ENCODE peak calls at places on chromosomes 11 and 22, in five cellular contexts. One of them, this sample, is unnamed. For H3K4me1 and H3K36me3, the result is how much of the 10 kb centered on the place peaks cover.

GRCh38 chr11:59224419-59224928 is 11.7 kb upstream of the MPEG1 start:
- DNase-seq in heart right ventricle: peak
- DNase-seq in prostate gland: no peak
- DNase-seq in esophagus squamous epithelium: no peak
- DNase-seq in CD8-positive, alpha-beta memory T cell: no peak
- DNase-seq in this sample: no peak

GRCh38 chr22:35648066-35649025 is at the start of gene APOL6:
- DNase-seq in heart right ventricle: peak
- DNase-seq in prostate gland: peak
- DNase-seq in esophagus squamous epithelium: no peak
- DNase-seq in CD8-positive, alpha-beta memory T cell: peak
- DNase-seq in this sample: no peak

GRCh38 chr11:79413258-79413657 is 27.6 kb downstream of the TENM4 start:
- DNase-seq in heart right ventricle: peak
- DNase-seq in prostate gland: no peak
- DNase-seq in esophagus squamous epithelium: no peak
- DNase-seq in CD8-positive, alpha-beta memory T cell: no peak
- DNase-seq in this sample: peak

GRCh38 chr11:61362542-61362875 is 335 bp downstream of the TMEM138 start:
- DNase-seq in heart right ventricle: no peak
- DNase-seq in prostate gland: no peak
- DNase-seq in esophagus squamous epithelium: no peak
- DNase-seq in CD8-positive, alpha-beta memory T cell: no peak
- DNase-seq in this sample: no peak

GRCh38 chr22:35116269-35116668 is 50.3 kb downstream of the ISX start:
- DNase-seq in heart right ventricle: no peak
- DNase-seq in prostate gland: no peak
- DNase-seq in esophagus squamous epithelium: no peak
- DNase-seq in CD8-positive, alpha-beta memory T cell: no peak
- DNase-seq in this sample: no peak

GRCh38 chr11:111541209-111542061 is 915 bp downstream of the LAYN start:
- DNase-seq in heart right ventricle: peak
- DNase-seq in prostate gland: peak
- DNase-seq in esophagus squamous epithelium: no peak
- DNase-seq in CD8-positive, alpha-beta memory T cell: peak
- DNase-seq in this sample: peak

GRCh38 chr11:37770145-37770544 is 1172.1 kb upstream of the RAG2 start:
- DNase-seq in heart right ventricle: no peak
- DNase-seq in prostate gland: no peak
- DNase-seq in esophagus squamous epithelium: no peak
- DNase-seq in CD8-positive, alpha-beta memory T cell: no peak
- DNase-seq in this sample: no peak

GRCh38 chr11:85967457-85967856 is 101.4 kb downstream of the PICALM start:
- DNase-seq in heart right ventricle: no peak
- DNase-seq in prostate gland: no peak
- DNase-seq in esophagus squamous epithelium: no peak
- DNase-seq in CD8-positive, alpha-beta memory T cell: no peak
- DNase-seq in this sample: no peak

GRCh38 chr22:45212992-45213751 is 27.5 kb downstream of the KIAA0930 start:
- DNase-seq in heart right ventricle: peak
- DNase-seq in prostate gland: no peak
- DNase-seq in esophagus squamous epithelium: no peak
- DNase-seq in CD8-positive, alpha-beta memory T cell: no peak
- DNase-seq in this sample: peak

GRCh38 chr11:102263604-102264003 is 53.7 kb upstream of the BIRC3 start:
- DNase-seq in heart right ventricle: no peak
- DNase-seq in prostate gland: no peak
- DNase-seq in esophagus squamous epithelium: no peak
- DNase-seq in CD8-positive, alpha-beta memory T cell: no peak
- DNase-seq in this sample: no peak

GRCh38 chr11:45266693-45267451 is 19.3 kb downstream of the SYT13 start:
- DNase-seq in heart right ventricle: no peak
- DNase-seq in prostate gland: no peak
- DNase-seq in esophagus squamous epithelium: no peak
- DNase-seq in CD8-positive, alpha-beta memory T cell: no peak
- DNase-seq in this sample: no peak

GRCh38 chr11:71236836-71237475 is 15.4 kb downstream of the SHANK2 start:
- DNase-seq in heart right ventricle: no peak
- DNase-seq in prostate gland: no peak
- DNase-seq in esophagus squamous epithelium: no peak
- DNase-seq in CD8-positive, alpha-beta memory T cell: no peak
- DNase-seq in this sample: no peak

GRCh38 chr11:33168605-33169240 is 7.4 kb upstream of the CSTF3 start:
- DNase-seq in heart right ventricle: no peak
- DNase-seq in prostate gland: no peak
- DNase-seq in esophagus squamous epithelium: no peak
- DNase-seq in CD8-positive, alpha-beta memory T cell: no peak
- DNase-seq in this sample: no peak

GRCh38 chr11:96259053-96259837 is 83.8 kb downstream of the MAML2 start:
- DNase-seq in heart right ventricle: no peak
- DNase-seq in prostate gland: no peak
- DNase-seq in esophagus squamous epithelium: no peak
- DNase-seq in CD8-positive, alpha-beta memory T cell: no peak
- DNase-seq in this sample: no peak

GRCh38 chr22:45516923-45517675 is 14.4 kb downstream of the FBLN1 start:
- DNase-seq in heart right ventricle: no peak
- DNase-seq in prostate gland: no peak
- DNase-seq in esophagus squamous epithelium: no peak
- DNase-seq in CD8-positive, alpha-beta memory T cell: no peak
- DNase-seq in this sample: no peak

GRCh38 chr11:83724704-83725114 is 438.5 kb upstream of the CCDC90B start:
- DNase-seq in heart right ventricle: peak
- DNase-seq in prostate gland: peak
- DNase-seq in esophagus squamous epithelium: no peak
- DNase-seq in CD8-positive, alpha-beta memory T cell: no peak
- DNase-seq in this sample: no peak

GRCh38 chr22:35434061-35434750 is 34.3 kb downstream of the MCM5 start:
- DNase-seq in heart right ventricle: no peak
- DNase-seq in prostate gland: no peak
- DNase-seq in esophagus squamous epithelium: no peak
- DNase-seq in CD8-positive, alpha-beta memory T cell: no peak
- DNase-seq in this sample: no peak

GRCh38 chr22:30628491-30628890 is 7.1 kb upstream of the SLC35E4 start:
- DNase-seq in heart right ventricle: peak
- DNase-seq in prostate gland: no peak
- DNase-seq in esophagus squamous epithelium: no peak
- DNase-seq in CD8-positive, alpha-beta memory T cell: no peak
- DNase-seq in this sample: no peak

GRCh38 chr11:80593981-80594380 is 1153.2 kb upstream of the TENM4 start:
- DNase-seq in heart right ventricle: no peak
- DNase-seq in prostate gland: peak
- DNase-seq in esophagus squamous epithelium: no peak
- DNase-seq in CD8-positive, alpha-beta memory T cell: no peak
- DNase-seq in this sample: no peak

GRCh38 chr11:129770993-129771392 is 44.7 kb upstream of the TMEM45B start:
- DNase-seq in heart right ventricle: no peak
- DNase-seq in prostate gland: no peak
- DNase-seq in esophagus squamous epithelium: no peak
- DNase-seq in CD8-positive, alpha-beta memory T cell: no peak
- DNase-seq in this sample: no peak

GRCh38 chr22:36659762-36660509 is 43.6 kb downstream of the CACNG2 start:
- DNase-seq in heart right ventricle: peak
- DNase-seq in prostate gland: peak
- DNase-seq in esophagus squamous epithelium: peak
- DNase-seq in CD8-positive, alpha-beta memory T cell: no peak
- DNase-seq in this sample: peak

GRCh38 chr11:94513091-94513490 is 830 bp downstream of the C11orf97 start:
- DNase-seq in heart right ventricle: no peak
- DNase-seq in prostate gland: no peak
- DNase-seq in esophagus squamous epithelium: no peak
- DNase-seq in CD8-positive, alpha-beta memory T cell: no peak
- DNase-seq in this sample: no peak

GRCh38 chr11:79160786-79161403 is 279.9 kb downstream of the TENM4 start:
- DNase-seq in heart right ventricle: no peak
- DNase-seq in prostate gland: peak
- DNase-seq in esophagus squamous epithelium: no peak
- DNase-seq in CD8-positive, alpha-beta memory T cell: no peak
- DNase-seq in this sample: no peak

GRCh38 chr11:95888852-95889251 is 35.1 kb downstream of the MTMR2 start:
- DNase-seq in heart right ventricle: no peak
- DNase-seq in prostate gland: no peak
- DNase-seq in esophagus squamous epithelium: no peak
- DNase-seq in CD8-positive, alpha-beta memory T cell: no peak
- DNase-seq in this sample: no peak

GRCh38 chr11:93032580-93032979 is 63.1 kb downstream of the MTNR1B start:
- DNase-seq in heart right ventricle: no peak
- DNase-seq in prostate gland: no peak
- DNase-seq in esophagus squamous epithelium: no peak
- DNase-seq in CD8-positive, alpha-beta memory T cell: no peak
- DNase-seq in this sample: no peak

GRCh38 chr11:10666976-10667892 is 26.3 kb downstream of the IRAG1 start:
- DNase-seq in heart right ventricle: no peak
- DNase-seq in prostate gland: no peak
- DNase-seq in esophagus squamous epithelium: no peak
- DNase-seq in CD8-positive, alpha-beta memory T cell: no peak
- DNase-seq in this sample: no peak

GRCh38 chr11:10664511-10664910 is 29.0 kb downstream of the IRAG1 start:
- DNase-seq in heart right ventricle: no peak
- DNase-seq in prostate gland: no peak
- DNase-seq in esophagus squamous epithelium: no peak
- DNase-seq in CD8-positive, alpha-beta memory T cell: no peak
- DNase-seq in this sample: no peak

GRCh38 chr11:10664005-10664404 is 29.6 kb downstream of the IRAG1 start:
- DNase-seq in heart right ventricle: peak
- DNase-seq in prostate gland: no peak
- DNase-seq in esophagus squamous epithelium: no peak
- DNase-seq in CD8-positive, alpha-beta memory T cell: no peak
- DNase-seq in this sample: no peak

GRCh38 chr11:10669258-10670033 is 24.1 kb downstream of the IRAG1 start:
- DNase-seq in heart right ventricle: no peak
- DNase-seq in prostate gland: no peak
- DNase-seq in esophagus squamous epithelium: no peak
- DNase-seq in CD8-positive, alpha-beta memory T cell: no peak
- DNase-seq in this sample: no peak

GRCh38 chr11:10666556-10666955 is 27.0 kb downstream of the IRAG1 start:
- DNase-seq in heart right ventricle: no peak
- DNase-seq in prostate gland: no peak
- DNase-seq in esophagus squamous epithelium: no peak
- DNase-seq in CD8-positive, alpha-beta memory T cell: no peak
- DNase-seq in this sample: no peak
- H3K4me1 ChIP-seq in heart right ventricle: half or more
- H3K4me1 ChIP-seq in prostate gland: under half
- H3K4me1 ChIP-seq in esophagus squamous epithelium: half or more
- H3K4me1 ChIP-seq in CD8-positive, alpha-beta memory T cell: under half
- H3K4me1 ChIP-seq in this sample: half or more

GRCh38 chr22:27110985-27111451 is 453.6 kb downstream of the MIAT start:
- DNase-seq in heart right ventricle: no peak
- DNase-seq in prostate gland: no peak
- DNase-seq in esophagus squamous epithelium: no peak
- DNase-seq in CD8-positive, alpha-beta memory T cell: no peak
- DNase-seq in this sample: peak
- H3K27ac ChIP-seq in heart right ventricle: no peak
- H3K27ac ChIP-seq in prostate gland: no peak
- H3K27ac ChIP-seq in esophagus squamous epithelium: no peak
- H3K27ac ChIP-seq in CD8-positive, alpha-beta memory T cell: no peak
- H3K27ac ChIP-seq in this sample: peak

DNA sequence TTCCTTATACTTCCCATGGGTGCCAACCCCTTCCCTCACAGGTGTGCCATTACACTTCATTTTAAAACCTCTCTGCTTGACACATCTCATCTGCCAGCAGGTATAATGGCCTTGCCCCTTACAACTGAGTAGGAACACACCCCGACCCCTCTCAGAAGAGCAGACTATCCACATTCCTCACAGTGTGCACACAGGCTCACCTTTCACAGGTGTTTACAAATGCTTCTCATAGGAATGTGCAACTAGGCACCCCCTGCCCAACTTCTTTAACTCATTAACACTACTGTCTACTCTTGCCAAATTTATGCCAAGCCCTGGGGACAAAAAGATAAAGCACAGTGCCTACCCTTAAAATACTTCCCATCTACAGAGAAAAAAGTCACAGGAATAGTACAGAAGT is 15.4 kb downstream of the TRIM3 start:
- DNase-seq in heart right ventricle: no peak
- DNase-seq in prostate gland: no peak
- DNase-seq in esophagus squamous epithelium: no peak
- DNase-seq in CD8-positive, alpha-beta memory T cell: no peak
- DNase-seq in this sample: no peak
- H3K36me3 ChIP-seq in heart right ventricle: under half
- H3K36me3 ChIP-seq in prostate gland: under half
- H3K36me3 ChIP-seq in esophagus squamous epithelium: half or more
- H3K36me3 ChIP-seq in CD8-positive, alpha-beta memory T cell: under half
- H3K36me3 ChIP-seq in this sample: half or more

DNA sequence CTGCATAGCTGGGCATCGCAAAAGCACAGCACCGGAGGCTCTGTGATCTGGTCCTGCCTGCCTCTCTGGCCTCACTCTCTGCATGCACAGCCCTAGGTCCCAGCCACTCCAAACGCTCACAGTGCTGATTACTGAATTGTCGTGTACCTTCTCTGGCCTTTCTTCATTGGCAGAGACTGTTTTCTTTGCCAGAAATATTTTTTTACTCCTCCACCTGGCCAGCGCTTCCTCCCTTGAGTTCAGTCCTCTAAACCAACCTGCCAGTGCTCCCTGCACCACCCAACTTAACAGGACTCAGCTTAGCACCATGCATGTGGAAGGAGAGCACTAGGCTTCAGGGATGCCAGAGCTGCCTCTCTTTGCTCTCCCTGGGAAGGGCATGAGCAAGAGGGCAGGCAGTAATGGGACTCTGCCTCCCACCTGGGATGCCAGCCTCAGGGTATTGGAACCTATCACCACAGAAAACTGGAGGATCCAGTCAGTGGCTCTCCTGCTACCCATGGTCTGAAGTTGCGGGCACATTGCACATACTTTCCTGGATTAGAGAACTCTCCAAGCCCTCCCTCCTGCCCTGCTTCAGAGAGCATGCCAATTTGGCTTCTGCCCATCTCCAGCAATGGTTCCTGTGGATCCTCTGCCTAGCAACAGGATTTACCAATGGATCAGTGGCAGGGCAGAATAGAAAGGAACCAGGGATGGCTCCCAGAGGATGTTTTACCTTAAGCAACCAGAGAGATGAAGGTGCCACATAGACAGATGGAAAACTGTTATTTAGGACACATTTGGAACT is 37.0 kb upstream of the GNAZ start:
- DNase-seq in heart right ventricle: no peak
- DNase-seq in prostate gland: no peak
- DNase-seq in esophagus squamous epithelium: no peak
- DNase-seq in CD8-positive, alpha-beta memory T cell: no peak
- DNase-seq in this sample: no peak
- H3K4me1 ChIP-seq in heart right ventricle: under half
- H3K4me1 ChIP-seq in prostate gland: under half
- H3K4me1 ChIP-seq in esophagus squamous epithelium: under half
- H3K4me1 ChIP-seq in CD8-positive, alpha-beta memory T cell: under half
- H3K4me1 ChIP-seq in this sample: under half

GRCh38 chr22:25109878-25110595 is 89.6 kb upstream of the CRYBB3 start:
- DNase-seq in heart right ventricle: no peak
- DNase-seq in prostate gland: peak
- DNase-seq in esophagus squamous epithelium: no peak
- DNase-seq in CD8-positive, alpha-beta memory T cell: no peak
- DNase-seq in this sample: no peak
- H3K27ac ChIP-seq in heart right ventricle: no peak
- H3K27ac ChIP-seq in prostate gland: peak
- H3K27ac ChIP-seq in esophagus squamous epithelium: peak
- H3K27ac ChIP-seq in CD8-positive, alpha-beta memory T cell: no peak
- H3K27ac ChIP-seq in this sample: peak